ENCODE peak calls at places on chromosomes 7 and 10, in seven cellular contexts. Z is IMR-90, W is neuronal stem cell, F is mesenchymal stem cell, Y is H9, J is H1, L is mesendoderm. E is an unnamed sample.

GRCh38 chr7:138980575-138981285 is 459 bp downstream of the KIAA1549 start:
- DNase-seq in Z (no peak), J (peak), L (peak), W (no peak), F (peak), Y (no peak), E (peak)

GRCh38 chr7:24831240-24831639 is 74.0 kb upstream of the GSDME start:
- DNase-seq in W (no peak), Z (peak), L (no peak), J (no peak), F (peak), Y (no peak), E (peak)

GRCh38 chr7:50610521-50611277 is 45.5 kb upstream of the DDC start:
- DNase-seq in J (no peak), L (no peak), F (no peak), Z (peak), Y (no peak), W (no peak), E (no peak)

GRCh38 chr7:84193787-84194186 is 802 bp downstream of the SEMA3A start:
- DNase-seq in L (no peak), Y (no peak), Z (no peak), W (no peak), J (no peak), F (no peak), E (no peak)

GRCh38 chr7:22333680-22334141 is 23.2 kb downstream of the RAPGEF5 start:
- DNase-seq in L (no peak), Y (no peak), F (no peak), J (no peak), W (no peak), Z (no peak), E (no peak)

GRCh38 chr10:71203124-71203523 is 9.2 kb upstream of the UNC5B start:
- DNase-seq in Y (no peak), W (no peak), F (no peak), L (no peak), J (no peak), Z (no peak), E (no peak)

GRCh38 chr7:92768501-92769360 is 67.6 kb downstream of the CDK6 start:
- DNase-seq in F (peak), W (no peak), Y (no peak), Z (peak), J (no peak), L (no peak), E (no peak)

GRCh38 chr7:155206286-155207020 is 91.2 kb upstream of the INSIG1 start:
- DNase-seq in L (no peak), F (peak), Z (peak), Y (no peak), J (no peak), W (no peak), E (peak)

GRCh38 chr7:129205126-129205818 is 16.8 kb downstream of the SMO start:
- DNase-seq in F (no peak), L (no peak), W (no peak), Z (no peak), J (no peak), Y (no peak), E (no peak)

GRCh38 chr10:64118736-64119135 is 597.5 kb downstream of the REEP3 start:
- DNase-seq in F (no peak), Y (no peak), J (no peak), Z (no peak), L (no peak), W (no peak), E (no peak)

GRCh38 chr7:134186801-134187200 is 59.7 kb downstream of the LRGUK start:
- DNase-seq in Z (peak), F (no peak), W (no peak), L (no peak), J (no peak), Y (no peak), E (no peak)

GRCh38 chr7:134179321-134179720 is 52.2 kb downstream of the LRGUK start:
- DNase-seq in L (no peak), Y (no peak), F (no peak), Z (no peak), J (no peak), W (no peak), E (no peak)

GRCh38 chr7:134184767-134185166 is 57.6 kb downstream of the LRGUK start:
- DNase-seq in J (no peak), W (no peak), Y (no peak), Z (peak), L (no peak), F (no peak), E (no peak)

GRCh38 chr7:134186022-134186421 is 58.9 kb downstream of the LRGUK start:
- DNase-seq in Z (peak), Y (no peak), F (no peak), L (no peak), J (no peak), W (no peak), E (no peak)

GRCh38 chr7:134182078-134182477 is 54.9 kb downstream of the LRGUK start:
- DNase-seq in Y (no peak), Z (no peak), J (no peak), W (no peak), L (no peak), F (no peak), E (no peak)
- H4K8ac ChIP-seq in Y (no peak), Z (no peak), J (no peak), W (no peak), L (no peak), F (no peak), E (no peak)

GRCh38 chr7:157991761-157992160 is 595.9 kb downstream of the PTPRN2 start:
- DNase-seq in L (no peak), F (no peak), Y (no peak), J (no peak), W (no peak), Z (no peak), E (no peak)

GRCh38 chr7:157992511-157993160 is 595.0 kb downstream of the PTPRN2 start:
- DNase-seq in Y (no peak), J (no peak), L (no peak), F (no peak), W (no peak), Z (no peak), E (no peak)

GRCh38 chr7:157991351-157991750 is 596.3 kb downstream of the PTPRN2 start:
- DNase-seq in J (no peak), L (no peak), W (no peak), F (no peak), Y (no peak), Z (no peak), E (no peak)

GRCh38 chr7:157994319-157994718 is 593.3 kb downstream of the PTPRN2 start:
- DNase-seq in Z (no peak), Y (no peak), F (no peak), W (no peak), J (no peak), L (no peak), E (no peak)

GRCh38 chr7:157993406-157994105 is 594.1 kb downstream of the PTPRN2 start:
- DNase-seq in L (no peak), Y (no peak), W (no peak), J (no peak), Z (no peak), F (no peak), E (no peak)
- H4K8ac ChIP-seq in L (no peak), Y (no peak), W (no peak), J (peak), Z (no peak), F (no peak), E (no peak)

GRCh38 chr10:113011592-113012374 is 61.7 kb downstream of the TCF7L2 start:
- DNase-seq in Y (no peak), W (no peak), J (no peak), Z (no peak), L (peak), F (no peak), E (peak)

GRCh38 chr10:113018034-113018433 is 68.0 kb downstream of the TCF7L2 start:
- DNase-seq in Y (no peak), Z (no peak), L (peak), J (no peak), F (no peak), W (no peak), E (no peak)

GRCh38 chr10:113019096-113019495 is 69.0 kb downstream of the TCF7L2 start:
- DNase-seq in W (peak), Z (no peak), F (no peak), L (no peak), J (no peak), Y (no peak), E (no peak)

GRCh38 chr10:113017375-113017774 is 67.3 kb downstream of the TCF7L2 start:
- DNase-seq in F (no peak), Z (no peak), W (no peak), Y (no peak), J (no peak), L (no peak), E (no peak)

GRCh38 chr10:113015201-113015600 is 65.2 kb downstream of the TCF7L2 start:
- DNase-seq in L (no peak), W (no peak), J (no peak), Y (no peak), Z (no peak), F (no peak), E (no peak)
- H4K8ac ChIP-seq in L (no peak), W (no peak), J (no peak), Y (no peak), Z (no peak), F (no peak), E (no peak)

GRCh38 chr10:132199268-132199853 is 12.6 kb downstream of the DPYSL4 start:
- DNase-seq in W (no peak), L (no peak), F (no peak), Y (no peak), Z (no peak), J (no peak), E (no peak)
- H4K8ac ChIP-seq in W (no peak), L (no peak), F (no peak), Y (no peak), Z (no peak), J (no peak), E (no peak)

GRCh38 chr7:101678713-101679112 is 49.6 kb upstream of the MYL10 start:
- DNase-seq in W (no peak), Z (peak), Y (no peak), L (no peak), F (peak), J (no peak), E (no peak)

GRCh38 chr7:101681170-101682007 is 52.3 kb upstream of the MYL10 start:
- DNase-seq in J (no peak), F (peak), Z (peak), W (no peak), Y (no peak), L (peak), E (peak)

GRCh38 chr7:101677421-101678137 is 48.5 kb upstream of the MYL10 start:
- DNase-seq in W (no peak), Y (no peak), L (peak), F (no peak), Z (peak), J (peak), E (no peak)

GRCh38 chr7:101678138-101678479 is 49.0 kb upstream of the MYL10 start:
- DNase-seq in W (no peak), J (no peak), F (no peak), Z (no peak), L (no peak), Y (no peak), E (no peak)

GRCh38 chr7:101680406-101681145 is 51.5 kb upstream of the MYL10 start:
- DNase-seq in F (peak), J (no peak), Y (no peak), L (no peak), W (no peak), Z (no peak), E (no peak)
- H4K8ac ChIP-seq in F (peak), J (no peak), Y (no peak), L (no peak), W (no peak), Z (no peak), E (no peak)

DNA sequence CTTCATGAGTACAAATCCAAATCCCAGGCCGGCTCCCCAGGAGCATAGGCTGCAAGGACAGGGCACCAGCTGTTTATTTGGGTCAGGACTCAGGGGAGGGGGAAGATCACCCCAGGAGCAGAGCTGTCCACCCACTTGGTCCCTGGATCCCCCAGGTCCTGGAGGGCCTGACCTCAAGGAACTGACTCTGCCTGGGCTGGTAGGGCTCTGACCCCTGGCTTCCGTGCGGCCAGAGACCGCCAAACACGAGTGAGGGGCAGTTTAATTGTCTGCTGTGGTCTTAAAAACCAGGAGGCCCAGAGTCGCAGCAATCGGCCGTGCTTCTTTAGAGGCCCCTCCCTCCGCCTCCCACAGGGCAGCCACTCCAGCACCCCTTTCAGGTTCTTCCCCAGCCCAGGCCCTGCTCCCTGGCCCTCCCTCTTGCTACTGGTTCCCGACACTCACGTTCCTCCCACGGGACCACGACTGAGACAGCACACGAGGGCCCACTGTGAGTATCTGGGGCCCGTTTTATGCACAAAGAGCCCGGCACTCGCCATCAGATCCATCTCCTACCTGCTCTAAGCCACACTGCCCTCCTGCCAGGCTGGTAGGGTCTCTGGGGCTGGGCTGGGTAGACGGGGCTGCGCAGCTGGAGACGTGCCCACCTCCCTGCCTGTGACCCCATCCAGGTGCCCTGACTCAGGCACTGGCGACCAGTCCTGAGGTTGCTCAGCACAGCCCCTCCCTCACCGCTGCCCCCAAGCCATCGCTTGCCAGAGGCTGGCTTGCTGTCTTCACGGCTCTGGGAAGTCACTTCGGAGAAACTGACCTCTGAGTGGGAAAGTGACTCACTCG is 30.0 kb upstream of the CFAP46 start:
- DNase-seq in F (no peak), L (no peak), Y (no peak), Z (no peak), W (no peak), J (no peak), E (no peak)
- H4K8ac ChIP-seq in F (no peak), L (no peak), Y (no peak), Z (no peak), W (no peak), J (peak), E (no peak)

GRCh38 chr7:20482071-20482470 is 133.4 kb upstream of the ABCB5 start:
- DNase-seq in F (no peak), L (no peak), Z (no peak), J (no peak), W (no peak), Y (no peak), E (no peak)

GRCh38 chr7:20474244-20474643 is 141.2 kb upstream of the ABCB5 start:
- DNase-seq in J (no peak), F (no peak), W (no peak), L (no peak), Z (no peak), Y (no peak), E (peak)

DNA sequence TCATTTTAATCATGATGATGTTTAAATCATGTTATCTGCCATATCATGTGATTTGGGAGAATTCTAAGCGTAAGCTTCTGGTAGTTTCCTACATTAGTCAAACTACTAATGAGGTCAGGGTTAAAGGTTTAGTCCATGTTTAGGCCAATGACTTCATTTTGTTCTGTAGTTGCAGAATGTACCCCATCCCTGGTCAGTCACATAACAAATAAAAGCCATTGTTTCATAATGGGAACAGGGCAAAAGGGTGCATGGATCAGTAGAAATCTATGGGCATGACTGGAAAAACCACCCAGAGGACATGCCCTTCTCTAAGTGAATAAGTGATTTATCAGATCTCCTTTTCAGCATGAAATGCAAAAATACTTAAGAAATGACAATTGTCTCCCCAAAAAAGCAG is 138.4 kb upstream of the ABCB5 start:
- DNase-seq in Y (no peak), Z (no peak), F (no peak), L (no peak), J (no peak), W (no peak), E (no peak)
- H4K8ac ChIP-seq in Y (no peak), Z (no peak), F (no peak), L (no peak), J (no peak), W (no peak), E (no peak)

DNA sequence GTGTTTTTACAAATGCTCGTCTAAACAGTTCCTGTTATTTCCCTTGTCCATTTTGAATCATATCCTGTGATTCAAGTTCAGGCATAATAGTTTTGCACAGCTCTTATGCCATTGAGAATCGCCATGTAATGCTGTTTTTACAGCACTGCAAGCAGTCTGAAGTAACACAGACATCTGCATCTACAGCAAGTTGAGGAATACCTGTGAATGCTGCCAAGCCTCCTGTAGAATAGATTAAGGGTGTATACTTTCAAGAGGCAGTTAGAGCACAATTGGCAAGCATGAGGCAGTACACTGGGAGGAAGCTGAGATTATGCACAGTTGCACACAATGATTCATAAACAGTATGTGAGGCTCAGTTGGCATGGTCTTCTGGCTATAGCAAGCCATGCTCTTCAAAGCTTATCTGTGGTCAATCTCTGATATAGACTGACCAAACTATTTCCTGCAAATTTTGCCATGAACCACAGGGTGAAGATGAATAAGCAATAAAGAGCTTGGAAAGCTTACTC is 121.9 kb upstream of the AKR1E2 start:
- DNase-seq in J (no peak), L (no peak), Z (peak), Y (no peak), W (no peak), F (peak), E (no peak)
- H4K8ac ChIP-seq in J (no peak), L (no peak), Z (no peak), Y (no peak), W (no peak), F (peak), E (no peak)

DNA sequence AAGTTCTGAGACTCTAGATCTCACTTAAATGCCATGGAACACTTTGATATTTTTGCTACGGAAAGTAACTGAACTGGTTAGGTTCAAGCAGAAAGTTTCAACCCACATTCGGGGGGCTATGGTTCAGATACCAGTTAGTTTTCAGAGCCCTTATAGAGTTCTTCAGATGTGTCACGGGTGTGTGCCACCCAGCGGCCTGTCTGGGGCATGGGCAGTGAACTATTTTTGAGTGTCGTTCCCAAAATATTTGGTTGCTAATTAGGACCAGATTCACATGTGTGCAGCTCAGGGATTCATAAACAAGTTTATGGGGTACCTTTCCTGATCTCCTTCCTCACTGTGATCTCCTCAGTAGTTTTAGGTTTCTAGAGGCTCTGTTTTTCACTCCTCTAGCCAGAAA is 271.9 kb downstream of the C7orf25 start:
- DNase-seq in Z (no peak), J (no peak), L (no peak), W (no peak), F (no peak), Y (no peak), E (no peak)
- H4K8ac ChIP-seq in Z (no peak), J (no peak), L (no peak), W (no peak), F (no peak), Y (no peak), E (no peak)

GRCh38 chr10:92891885-92892705 is 43.8 kb downstream of the EXOC6 start:
- DNase-seq in Z (peak), Y (peak), F (peak), W (no peak), J (no peak), L (peak), E (peak)
- H4K8ac ChIP-seq in Z (no peak), Y (no peak), F (no peak), W (no peak), J (no peak), L (no peak), E (no peak)